ENCODE peak calls at places on chromosomes 11 and 22, in five cellular contexts. O is HCT116, G is HepG2, Z is K562, I is H1. Y is an unnamed sample.

GRCh38 chr11:35654711-35655110 is 7.9 kb upstream of the TRIM44 start:
- DNase-seq in O (no peak), I (no peak), G (no peak), Z (no peak), Y (no peak)

GRCh38 chr11:9714540-9714939 is 50.7 kb downstream of the SWAP70 start:
- DNase-seq in I (no peak), G (no peak), Z (no peak), O (no peak), Y (no peak)

GRCh38 chr22:37749831-37750595 is 53.2 kb downstream of the TRIOBP start:
- DNase-seq in O (no peak), Z (no peak), I (no peak), G (peak; percentile 28), Y (no peak)

GRCh38 chr22:46569055-46569847 is 31.8 kb upstream of the CELSR1 start:
- DNase-seq in Z (no peak), G (no peak), O (no peak), I (no peak), Y (no peak)

GRCh38 chr22:48703265-48703941 is 1124.3 kb downstream of the BRD1 start:
- DNase-seq in Z (no peak), G (no peak), O (no peak), I (no peak), Y (no peak)

GRCh38 chr11:65452806-65453490 is 30.4 kb downstream of the NEAT1 start:
- DNase-seq in G (no peak), Z (no peak), O (no peak), I (no peak), Y (no peak)

GRCh38 chr11:78595431-78596130 is 20.9 kb upstream of the NARS2 start:
- DNase-seq in Z (no peak), O (no peak), G (no peak), I (no peak), Y (no peak)

GRCh38 chr22:19361501-19362103 is 69.9 kb downstream of the HIRA start:
- DNase-seq in O (no peak), I (no peak), G (no peak), Z (no peak), Y (peak; percentile 82)

GRCh38 chr11:64810891-64811272 is 531 bp upstream of the MEN1 start:
- DNase-seq in I (no peak), Z (no peak), G (peak; percentile 77), O (no peak), Y (no peak)

GRCh38 chr11:11975201-11976092 is 33.0 kb downstream of the DKK3 start:
- DNase-seq in O (no peak), Z (no peak), G (no peak), I (peak; percentile 39), Y (no peak)

GRCh38 chr22:37414288-37414687 is 13.0 kb downstream of the ELFN2 start:
- DNase-seq in I (no peak), G (no peak), O (no peak), Z (no peak), Y (no peak)

GRCh38 chr22:17999851-18000250 is 24.5 kb downstream of the MICAL3 start:
- DNase-seq in O (no peak), G (no peak), Z (no peak), I (no peak), Y (no peak)

GRCh38 chr11:120835601-120836228 is 188.2 kb upstream of the TBCEL start:
- DNase-seq in Z (no peak), O (no peak), G (peak; percentile 5), I (no peak), Y (peak; percentile 63)

GRCh38 chr11:41446107-41446506 is 13.3 kb downstream of the LRRC4C start:
- DNase-seq in I (no peak), Z (no peak), O (no peak), G (no peak), Y (no peak)

GRCh38 chr22:20483771-20484170 is 11.8 kb downstream of the KLHL22 start:
- DNase-seq in O (no peak), Z (no peak), G (no peak), I (no peak), Y (no peak)

GRCh38 chr11:83610996-83611395 is 324.8 kb upstream of the CCDC90B start:
- DNase-seq in I (no peak), G (no peak), Z (no peak), O (no peak), Y (no peak)

GRCh38 chr11:128696930-128697329 is 3.1 kb downstream of the FLI1 start:
- DNase-seq in I (no peak), G (no peak), O (no peak), Z (no peak), Y (no peak)

GRCh38 chr22:19571207-19571795 is 47.1 kb upstream of the CLDN5 start:
- DNase-seq in Z (peak; percentile 35), O (no peak), G (no peak), I (no peak), Y (no peak)

GRCh38 chr22:20019661-20020532 is 1.0 kb upstream of the TANGO2 start:
- DNase-seq in G (no peak), Z (no peak), I (no peak), O (no peak), Y (no peak)

GRCh38 chr11:32148824-32149223 is 58.0 kb downstream of the RCN1 start:
- DNase-seq in O (no peak), Z (no peak), G (no peak), I (no peak), Y (no peak)

GRCh38 chr11:118924591-118925585 is 838 bp downstream of the BCL9L start:
- DNase-seq in I (peak; percentile 83), Z (peak; percentile 62), G (no peak), O (no peak), Y (no peak)

GRCh38 chr22:49159711-49160110 is 668.0 kb downstream of the BRD1 start:
- DNase-seq in Z (no peak), I (no peak), O (no peak), G (no peak), Y (no peak)

DNA sequence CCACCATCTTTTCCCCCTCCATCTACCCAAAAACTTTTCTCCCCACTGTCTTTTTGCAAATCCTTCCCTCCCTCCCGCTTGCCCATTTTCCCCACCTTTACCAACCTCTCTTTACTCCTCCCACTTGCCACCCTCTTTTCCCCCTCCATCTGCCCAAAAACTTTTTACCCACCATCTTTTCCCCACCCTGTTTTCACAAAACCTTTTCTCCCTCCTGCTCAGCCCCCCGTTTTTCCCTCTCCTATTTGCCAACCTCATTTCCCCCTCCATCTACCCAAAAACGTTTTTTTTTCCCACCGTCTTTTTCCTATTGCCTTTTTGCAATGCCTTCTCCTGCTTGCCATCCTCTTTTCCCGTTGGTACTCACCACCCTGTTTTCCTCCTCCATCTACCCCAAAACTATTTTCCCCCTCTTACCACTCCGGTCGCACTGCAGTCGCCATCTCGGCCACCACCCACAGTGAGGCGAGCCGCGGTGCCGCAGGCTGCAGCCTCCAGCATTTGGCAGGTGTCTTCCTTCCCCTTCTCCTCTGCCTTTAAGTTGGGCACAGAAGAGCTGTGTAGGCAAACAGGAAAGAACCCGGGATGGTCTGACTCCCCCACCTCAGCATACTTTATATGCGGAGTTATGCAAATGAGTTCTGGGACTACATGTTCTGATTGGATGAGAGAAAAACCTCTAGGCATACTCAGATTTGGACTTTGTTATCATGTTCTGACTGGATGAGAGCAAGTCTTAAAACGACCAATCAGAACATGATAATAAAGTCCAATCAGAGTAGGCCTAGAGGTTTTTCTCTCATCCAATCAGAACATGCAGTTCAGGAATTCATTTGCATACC is 121.2 kb upstream of the VPREB1 start:
- DNase-seq in G (no peak), O (no peak), Z (no peak), I (no peak), Y (no peak)
- TF ChIP-seq EZH2 in G (no peak), O (no peak), Z (no peak), I (no peak), Y (no peak)

GRCh38 chr11:117438371-117439000 is 110.8 kb downstream of the CEP164 start:
- DNase-seq in Z (no peak), G (no peak), O (no peak), I (no peak), Y (no peak)
- TF ChIP-seq SRF in Z (no peak), G (no peak), O (no peak), I (no peak), Y (no peak)

GRCh38 chr11:69984457-69985261 is 93.5 kb upstream of the ANO1 start:
- DNase-seq in I (peak; percentile 63), O (no peak), G (no peak), Z (no peak), Y (no peak)
- TF ChIP-seq EZH2 in I (peak; percentile 50), O (no peak), G (no peak), Z (no peak), Y (no peak)

GRCh38 chr22:26585104-26585790 is 4.7 kb downstream of the TPST2 start:
- DNase-seq in I (no peak), G (no peak), O (no peak), Z (no peak), Y (no peak)
- TF ChIP-seq SRF in I (no peak), G (no peak), O (no peak), Z (no peak), Y (no peak)

GRCh38 chr22:41910050-41910598 is 4.8 kb downstream of the SHISA8 start:
- DNase-seq in O (no peak), Z (no peak), G (no peak), I (peak; percentile 78), Y (no peak)
- TF ChIP-seq EZH2 in O (no peak), Z (no peak), G (no peak), I (no peak), Y (no peak)

DNA sequence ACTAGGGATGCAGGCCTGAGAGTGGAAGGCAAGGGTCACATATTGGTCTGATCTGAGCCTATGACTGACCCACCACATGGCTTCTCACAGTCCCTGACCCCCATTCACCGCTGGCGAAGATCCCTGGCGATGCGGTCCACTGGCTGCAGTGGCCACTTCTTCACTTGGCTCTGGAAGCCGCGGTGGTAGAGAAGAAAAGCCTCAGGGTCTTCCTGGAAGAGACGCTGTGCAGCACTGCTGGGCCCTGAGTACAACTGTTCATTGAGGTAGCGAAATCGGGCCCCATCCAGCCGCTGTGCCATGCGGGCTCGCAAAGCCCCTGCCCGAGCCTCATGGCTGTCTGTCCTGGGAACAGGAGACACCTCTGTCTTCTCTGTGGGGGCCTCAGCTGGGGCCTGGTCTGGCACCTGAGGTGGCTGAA is 2.4 kb downstream of the RRP8 start:
- DNase-seq in I (peak; percentile 23), G (no peak), Z (no peak), O (no peak), Y (no peak)
- TF ChIP-seq SRF in I (no peak), G (no peak), Z (no peak), O (no peak), Y (no peak)